ENCODE peak calls at places on chromosome X, in four cellular contexts. H is DND-41, D is left ventricle myocardium inferior, U is cardiac muscle cell. R is an unnamed sample. For H3K4me1 and H3K36me3, the result is how much of the 10 kb centered on the place peaks cover.

GRCh38 chrX:84188320-84188834 is 378 bp upstream of the RPS6KA6 start:
- DNase-seq in H (no peak), D (peak), U (peak), R (peak)

GRCh38 chrX:150544222-150544787 is 24.1 kb upstream of the MTM1 start:
- DNase-seq in U (peak), H (peak), D (no peak), R (no peak)

GRCh38 chrX:123738378-123738955 is 5.6 kb upstream of the THOC2 start:
- DNase-seq in D (no peak), H (no peak), U (no peak), R (no peak)

GRCh38 chrX:23857409-23857808 is 50.3 kb downstream of the APOO start:
- DNase-seq in U (no peak), H (no peak), D (no peak), R (no peak)

GRCh38 chrX:14508025-14508690 is 21.2 kb upstream of the GLRA2 start:
- DNase-seq in H (no peak), D (no peak), U (no peak), R (no peak)

GRCh38 chrX:138925330-138925729 is 213.8 kb upstream of the FGF13 start:
- DNase-seq in D (no peak), U (no peak), H (no peak), R (no peak)

GRCh38 chrX:27815209-27815608 is 7.4 kb downstream of the MAGEB10 start:
- DNase-seq in U (no peak), D (no peak), H (no peak), R (no peak)

GRCh38 chrX:137926090-137926489 is 360.2 kb downstream of the ZIC3 start:
- DNase-seq in U (peak), H (peak), D (no peak), R (no peak)

GRCh38 chrX:45422216-45422925 is 221.7 kb upstream of the DIPK2B start:
- DNase-seq in U (no peak), H (no peak), D (no peak), R (no peak)

GRCh38 chrX:16883487-16883804 is 13.3 kb upstream of the RBBP7 start:
- DNase-seq in D (no peak), H (no peak), U (no peak), R (no peak)

GRCh38 chrX:150649096-150649870 is 43.9 kb upstream of the MTMR1 start:
- DNase-seq in H (no peak), D (no peak), U (no peak), R (peak)

GRCh38 chrX:88425739-88426138 is 321.3 kb upstream of the CPXCR1 start:
- DNase-seq in H (no peak), D (no peak), U (peak), R (no peak)

GRCh38 chrX:80808854-80809493 is 703 bp downstream of the BRWD3 start:
- DNase-seq in D (no peak), U (peak), H (peak), R (peak)

GRCh38 chrX:68897546-68897945 is 68.7 kb downstream of the EFNB1 start:
- DNase-seq in U (no peak), D (no peak), H (no peak), R (no peak)

GRCh38 chrX:151753313-151754041 is 18.9 kb downstream of the CNGA2 start:
- DNase-seq in H (no peak), D (peak), U (peak), R (peak)

GRCh38 chrX:78064152-78064551 is 39.9 kb upstream of the PGK1 start:
- DNase-seq in H (no peak), D (no peak), U (no peak), R (no peak)

GRCh38 chrX:149909324-149910177 is 19.8 kb upstream of the HSFX4 start:
- DNase-seq in D (no peak), H (no peak), U (no peak), R (no peak)

GRCh38 chrX:24424948-24425347 is 40.1 kb upstream of the PDK3 start:
- DNase-seq in H (no peak), U (no peak), D (peak), R (peak)

GRCh38 chrX:35890699-35891098 is 28.8 kb upstream of the CFAP47 start:
- DNase-seq in D (no peak), U (peak), H (peak), R (peak)

GRCh38 chrX:2875798-2876399 is 47.2 kb downstream of the GYG2 start:
- DNase-seq in D (no peak), H (no peak), U (no peak), R (no peak)

GRCh38 chrX:105752334-105752733 is 70.0 kb upstream of the NRK start:
- DNase-seq in D (no peak), U (no peak), H (no peak), R (no peak)

GRCh38 chrX:73021361-73022092 is 18.8 kb downstream of the PABPC1L2B start:
- DNase-seq in U (no peak), D (no peak), H (no peak), R (no peak)

GRCh38 chrX:33211356-33212254 is at the start of gene DMD:
- DNase-seq in H (no peak), U (peak), D (peak), R (peak)

GRCh38 chrX:33204889-33205288 is 6.5 kb downstream of the DMD start:
- DNase-seq in H (no peak), D (no peak), U (no peak), R (no peak)

GRCh38 chrX:33205321-33205720 is 6.0 kb downstream of the DMD start:
- DNase-seq in U (no peak), D (no peak), H (no peak), R (no peak)

GRCh38 chrX:33210156-33210555 is 1.2 kb downstream of the DMD start:
- DNase-seq in U (no peak), D (no peak), H (no peak), R (no peak)

GRCh38 chrX:33207056-33207455 is 4.3 kb downstream of the DMD start:
- DNase-seq in H (no peak), U (no peak), D (no peak), R (no peak)
- H3K4me3 ChIP-seq in H (no peak), U (peak), D (peak), R (peak)

GRCh38 chrX:10041383-10041782 is 74.2 kb downstream of the CLDN34 start:
- DNase-seq in H (no peak), U (no peak), D (no peak), R (peak)
- H3K4me1 ChIP-seq in H (under half), U (under half), D (half or more), R (under half)

GRCh38 chrX:112071132-112071531 is 11.4 kb downstream of the TRPC5 start:
- DNase-seq in D (no peak), H (no peak), U (no peak), R (no peak)
- H3K36me3 ChIP-seq in D (under half), H (under half), U (under half), R (under half)

GRCh38 chrX:70426286-70427278 is 3.5 kb downstream of the GDPD2 start:
- DNase-seq in U (no peak), D (no peak), H (no peak), R (no peak)

GRCh38 chrX:70422886-70423336 is at the start of gene GDPD2:
- DNase-seq in D (no peak), U (peak), H (no peak), R (no peak)

GRCh38 chrX:70424801-70425200 is 1.7 kb downstream of the GDPD2 start:
- DNase-seq in H (no peak), U (no peak), D (no peak), R (no peak)

GRCh38 chrX:70421618-70422017 is 1.5 kb upstream of the GDPD2 start:
- DNase-seq in U (no peak), D (no peak), H (no peak), R (no peak)

DNA sequence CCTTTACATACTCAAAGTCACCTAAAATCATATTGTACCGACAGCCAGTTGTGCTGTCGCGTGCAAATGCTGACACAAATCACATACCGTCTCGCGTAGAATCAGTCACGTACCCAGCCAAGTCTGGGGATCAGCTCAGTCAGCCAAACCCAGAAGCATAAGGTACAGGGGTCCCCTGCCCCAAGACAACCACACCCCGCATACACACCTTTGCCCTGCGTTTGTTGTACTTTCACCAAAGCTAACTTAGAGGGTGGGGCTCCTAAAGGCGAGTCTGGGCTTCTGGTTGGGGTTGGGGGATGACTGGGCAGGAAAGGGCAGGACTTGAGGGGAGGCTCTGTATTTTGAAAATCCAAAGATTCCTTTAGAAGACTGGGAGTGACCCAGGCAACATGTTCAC is 823 bp downstream of the GDPD2 start:
- DNase-seq in H (no peak), U (no peak), D (no peak), R (no peak)
- H3K4me3 ChIP-seq in H (no peak), U (no peak), D (no peak), R (no peak)

DNA sequence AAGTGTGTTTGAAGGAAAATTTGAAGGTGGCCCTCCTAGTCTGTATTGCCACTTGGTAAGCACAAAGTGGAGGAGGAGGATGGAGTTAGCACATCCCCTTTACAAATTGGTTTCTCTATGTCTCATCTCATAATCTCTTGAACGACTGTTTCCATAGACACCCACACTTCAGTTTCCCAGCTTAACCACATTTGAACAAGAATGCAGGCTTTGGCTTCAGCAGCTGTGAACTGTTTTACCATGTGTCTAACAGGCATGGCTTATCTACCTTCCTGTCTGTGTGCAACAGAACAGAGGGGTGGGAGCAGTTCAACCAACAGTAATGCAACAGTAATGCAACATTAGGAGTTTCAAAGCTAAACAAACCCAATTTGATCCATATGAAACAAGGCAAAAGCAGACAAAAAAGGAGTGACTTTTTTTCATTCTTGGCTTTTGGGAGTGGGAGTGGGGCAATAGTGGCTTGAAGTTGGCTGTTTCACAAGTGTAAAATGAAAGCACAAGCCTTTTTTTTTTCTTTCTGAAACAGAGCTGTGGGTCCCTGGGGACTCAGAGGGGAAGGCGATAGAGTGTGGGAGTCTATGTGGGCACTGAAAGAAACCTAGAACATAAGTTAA is 108.0 kb downstream of the ITM2A start:
- DNase-seq in D (no peak), U (no peak), H (peak), R (no peak)
- H3K4me1 ChIP-seq in D (under half), U (under half), H (half or more), R (under half)

GRCh38 chrX:120357186-120357585 is 4.7 kb upstream of the ATP1B4 start:
- DNase-seq in H (no peak), U (no peak), D (no peak), R (no peak)

GRCh38 chrX:120361906-120362305 is at the start of gene ATP1B4:
- DNase-seq in U (no peak), D (no peak), H (no peak), R (no peak)

GRCh38 chrX:120356084-120356483 is 5.8 kb upstream of the ATP1B4 start:
- DNase-seq in U (no peak), D (no peak), H (no peak), R (no peak)

DNA sequence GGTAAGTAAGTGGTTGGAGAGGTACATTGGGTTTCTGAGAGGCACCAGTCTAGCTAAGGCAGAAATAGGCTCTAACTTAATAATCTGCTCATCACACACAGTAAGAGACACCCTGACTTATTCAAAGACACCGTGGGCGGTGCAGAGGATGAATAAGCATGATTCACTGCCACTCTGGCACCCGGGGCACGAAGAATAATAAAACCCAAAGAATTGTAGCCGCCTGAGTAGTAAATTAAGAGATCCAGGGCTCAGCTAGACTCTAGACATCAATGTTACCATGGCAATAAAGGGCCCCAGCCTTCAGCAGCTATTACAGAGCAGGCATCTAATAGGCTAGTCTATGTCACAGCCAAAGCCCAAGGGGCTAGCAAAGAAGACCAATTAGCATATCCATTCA is 3.2 kb upstream of the ATP1B4 start:
- DNase-seq in U (no peak), D (no peak), H (no peak), R (no peak)
- H3K36me3 ChIP-seq in U (under half), D (under half), H (under half), R (under half)

GRCh38 chrX:11427082-11428033 is 134.1 kb downstream of the AMELX start:
- DNase-seq in D (peak), U (peak), H (no peak), R (peak)
- H3K4me3 ChIP-seq in D (peak), U (peak), H (no peak), R (peak)

GRCh38 chrX:110242371-110242770 is 75.5 kb downstream of the AMMECR1 start:
- DNase-seq in D (no peak), U (no peak), H (no peak), R (no peak)

GRCh38 chrX:110244951-110245480 is 72.9 kb downstream of the AMMECR1 start:
- DNase-seq in H (no peak), D (no peak), U (no peak), R (no peak)

GRCh38 chrX:110241816-110242215 is 76.1 kb downstream of the AMMECR1 start:
- DNase-seq in D (no peak), H (no peak), U (no peak), R (no peak)
- H3K4me1 ChIP-seq in D (under half), H (under half), U (under half), R (under half)

GRCh38 chrX:15820106-15821073 is 30.1 kb downstream of the ZRSR2 start:
- DNase-seq in D (no peak), H (no peak), U (no peak), R (no peak)
- H3K36me3 ChIP-seq in D (under half), H (under half), U (under half), R (under half)

R was measured in aorta.